ENCODE peak calls at places on chromosomes 6 and 20, in six cellular contexts. T is upper lobe of right lung, X is brain microvascular endothelial cell, G is GM12865, E is GM06990, N is colonic mucosa. Q is an unnamed sample.

GRCh38 chr6:125637207-125637606 is 112.2 kb upstream of the HEY2 start:
- DNase-seq in E (peak), T (no peak), N (no peak), G (peak), X (no peak), Q (no peak)

GRCh38 chr6:47345761-47346160 is 36.1 kb upstream of the TNFRSF21 start:
- DNase-seq in G (no peak), N (peak), E (no peak), X (no peak), T (no peak), Q (no peak)

GRCh38 chr6:129501401-129502051 is 208.5 kb downstream of the ARHGAP18 start:
- DNase-seq in E (no peak), X (peak), G (no peak), T (peak), N (no peak), Q (no peak)

GRCh38 chr20:20404546-20405092 is 36.7 kb downstream of the INSM1 start:
- DNase-seq in X (no peak), E (no peak), N (no peak), T (no peak), G (no peak), Q (no peak)

GRCh38 chr6:53359843-53360834 is 11.4 kb upstream of the ELOVL5 start:
- DNase-seq in N (no peak), E (no peak), T (no peak), X (peak), G (peak), Q (no peak)

GRCh38 chr20:57980526-57980925 is 247.9 kb downstream of the ANKRD60 start:
- DNase-seq in G (no peak), T (no peak), X (no peak), E (no peak), N (no peak), Q (no peak)

GRCh38 chr6:2760882-2761842 is 4.0 kb upstream of the WRNIP1 start:
- DNase-seq in N (no peak), E (no peak), X (no peak), T (no peak), G (peak), Q (no peak)

GRCh38 chr6:127475135-127475822 is 16.1 kb upstream of the KIAA0408 start:
- DNase-seq in G (peak), N (no peak), T (no peak), E (peak), X (no peak), Q (no peak)

GRCh38 chr6:129351807-129352206 is 358.2 kb downstream of the ARHGAP18 start:
- DNase-seq in N (no peak), G (no peak), X (no peak), T (no peak), E (no peak), Q (no peak)

GRCh38 chr6:152984387-152984872 is 1.6 kb upstream of the FBXO5 start:
- DNase-seq in T (no peak), X (no peak), E (peak), G (peak), N (no peak), Q (peak)

GRCh38 chr6:169230923-169231789 is 22.5 kb downstream of the THBS2 start:
- DNase-seq in E (no peak), T (no peak), G (no peak), N (peak), X (no peak), Q (no peak)

GRCh38 chr6:147648936-147649335 is 140.4 kb downstream of the SAMD5 start:
- DNase-seq in N (no peak), X (no peak), G (no peak), E (no peak), T (no peak), Q (no peak)

GRCh38 chr6:64590965-64591364 is 955.4 kb downstream of the PHF3 start:
- DNase-seq in X (no peak), T (no peak), E (no peak), G (no peak), N (no peak), Q (no peak)

GRCh38 chr6:36986704-36987047 is 680 bp upstream of the MTCH1 start:
- DNase-seq in T (no peak), X (no peak), N (no peak), E (no peak), G (no peak), Q (no peak)

GRCh38 chr20:47055699-47056369 is 161.2 kb downstream of the EYA2 start:
- DNase-seq in N (peak), T (no peak), X (no peak), E (no peak), G (no peak), Q (no peak)

GRCh38 chr6:136066005-136066404 is 184.1 kb downstream of the MTFR2 start:
- DNase-seq in X (no peak), N (no peak), E (no peak), G (no peak), T (no peak), Q (no peak)

GRCh38 chr20:46220808-46221207 is 87.5 kb downstream of the CDH22 start:
- DNase-seq in X (no peak), E (no peak), G (no peak), N (no peak), T (no peak), Q (no peak)

GRCh38 chr20:48645666-48646065 is 182.1 kb downstream of the PREX1 start:
- DNase-seq in G (no peak), T (no peak), N (no peak), X (no peak), E (no peak), Q (no peak)

GRCh38 chr20:8389381-8390368 is 257.6 kb downstream of the PLCB1 start:
- DNase-seq in T (no peak), G (peak), N (no peak), E (no peak), X (no peak), Q (no peak)

GRCh38 chr20:60063739-60064138 is 105.5 kb downstream of the CDH26 start:
- DNase-seq in E (no peak), X (no peak), N (no peak), G (no peak), T (no peak), Q (no peak)

GRCh38 chr20:1757072-1757471 is 99.5 kb upstream of the SIRPG start:
- DNase-seq in G (no peak), N (no peak), X (no peak), T (no peak), E (no peak), Q (no peak)

GRCh38 chr6:30743099-30744053 is 889 bp upstream of the FLOT1 start:
- DNase-seq in E (peak), G (peak), N (peak), T (peak), X (no peak), Q (no peak)

GRCh38 chr20:46023999-46024398 is 5.0 kb upstream of the SLC12A5 start:
- DNase-seq in T (no peak), G (no peak), X (no peak), N (no peak), E (no peak), Q (no peak)

GRCh38 chr6:11969092-11969491 is 43.0 kb upstream of the HIVEP1 start:
- DNase-seq in E (no peak), N (no peak), X (peak), G (no peak), T (no peak), Q (no peak)
- H3K4me3 ChIP-seq in E (no peak), N (no peak), X (no peak), G (no peak), T (no peak), Q (no peak)

GRCh38 chr20:50308513-50309279 is 118.1 kb downstream of the CEBPB start:
- DNase-seq in N (peak), T (peak), G (no peak), E (no peak), X (peak), Q (no peak)
- TF ChIP-seq CTCF in N (no peak), T (peak), G (no peak), E (no peak), X (peak), Q (no peak)

GRCh38 chr6:5866547-5867051 is 140.1 kb downstream of the NRN1 start:
- DNase-seq in E (no peak), G (no peak), X (peak), N (no peak), T (no peak), Q (no peak)
- H3K4me3 ChIP-seq in E (no peak), G (no peak), X (peak), N (peak), T (peak), Q (no peak)

DNA sequence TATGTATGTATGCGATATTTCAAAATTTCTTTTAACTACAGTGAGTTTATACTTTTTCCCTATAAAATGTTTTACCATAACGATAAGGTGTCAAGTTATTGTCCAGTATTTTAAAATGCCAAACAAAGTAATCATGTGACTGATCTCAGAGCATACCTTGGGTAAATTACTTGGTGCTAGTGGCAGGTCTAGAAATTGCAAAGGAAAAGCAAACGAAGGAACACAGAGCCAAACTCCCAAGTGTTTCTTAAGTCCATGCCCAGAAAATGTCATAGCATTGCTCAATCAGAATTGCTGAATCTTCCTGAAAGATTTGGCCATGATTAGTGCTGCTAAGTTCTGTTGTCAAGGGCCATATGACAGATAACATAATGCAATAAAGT is 77.5 kb downstream of the CAP2 start:
- DNase-seq in X (no peak), E (no peak), G (no peak), N (no peak), T (no peak), Q (no peak)
- TF ChIP-seq CTCF in X (no peak), E (no peak), G (no peak), N (no peak), T (peak), Q (no peak)

GRCh38 chr6:6688951-6689350 is 100.4 kb downstream of the LY86 start:
- DNase-seq in G (no peak), E (no peak), X (no peak), N (no peak), T (no peak), Q (no peak)

GRCh38 chr6:6686176-6686575 is 97.7 kb downstream of the LY86 start:
- DNase-seq in X (no peak), G (no peak), T (no peak), N (no peak), E (no peak), Q (no peak)

GRCh38 chr6:6688283-6688682 is 99.8 kb downstream of the LY86 start:
- DNase-seq in G (peak), E (no peak), X (no peak), N (no peak), T (no peak), Q (no peak)

GRCh38 chr6:6685249-6685667 is 96.7 kb downstream of the LY86 start:
- DNase-seq in N (no peak), X (no peak), T (no peak), E (no peak), G (peak), Q (no peak)

GRCh38 chr6:6686748-6687601 is 98.5 kb downstream of the LY86 start:
- DNase-seq in G (no peak), X (peak), T (peak), N (peak), E (no peak), Q (no peak)
- H3K4me3 ChIP-seq in G (no peak), X (peak), T (peak), N (peak), E (no peak), Q (no peak)

GRCh38 chr6:161429921-161430490 is 156.1 kb upstream of the AGPAT4 start:
- DNase-seq in G (no peak), N (no peak), X (no peak), T (no peak), E (no peak), Q (no peak)
- TF ChIP-seq CTCF in G (peak), N (no peak), X (peak), T (peak), E (peak), Q (no peak)

DNA sequence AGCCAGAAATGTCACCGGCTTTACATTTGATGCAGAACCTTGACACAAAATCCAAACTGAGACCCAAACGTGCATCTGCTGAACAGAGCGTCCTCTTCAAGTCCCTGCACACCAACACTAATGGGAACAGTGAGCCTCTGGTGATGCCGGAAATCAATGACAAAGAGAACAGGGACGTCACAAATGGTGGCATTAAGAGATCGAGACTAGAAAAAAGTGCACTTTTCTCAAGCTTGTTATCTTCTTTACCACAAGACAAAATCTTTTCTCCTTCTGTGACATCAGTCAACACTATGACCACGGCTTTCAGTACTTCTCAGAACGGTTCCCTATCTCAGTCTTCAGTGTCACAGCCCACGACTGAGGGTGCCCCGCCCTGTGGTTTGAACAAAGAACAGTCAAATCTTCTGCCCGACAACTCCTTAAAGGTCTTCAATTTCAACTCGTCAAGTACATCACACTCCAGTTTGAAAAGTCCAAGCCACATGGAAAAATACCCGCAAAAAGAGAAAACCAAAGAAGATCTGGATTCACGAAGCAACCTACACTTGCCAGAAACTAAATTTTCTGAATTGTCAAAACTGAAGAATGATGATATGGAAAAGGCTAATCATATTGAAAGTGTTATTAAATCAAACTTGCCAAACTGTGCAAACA is 108.5 kb downstream of the RTN4IP1 start:
- DNase-seq in G (peak), E (peak), T (peak), X (no peak), N (peak), Q (peak)
- H3K4me3 ChIP-seq in G (peak), E (peak), T (peak), X (no peak), N (no peak), Q (peak)

DNA sequence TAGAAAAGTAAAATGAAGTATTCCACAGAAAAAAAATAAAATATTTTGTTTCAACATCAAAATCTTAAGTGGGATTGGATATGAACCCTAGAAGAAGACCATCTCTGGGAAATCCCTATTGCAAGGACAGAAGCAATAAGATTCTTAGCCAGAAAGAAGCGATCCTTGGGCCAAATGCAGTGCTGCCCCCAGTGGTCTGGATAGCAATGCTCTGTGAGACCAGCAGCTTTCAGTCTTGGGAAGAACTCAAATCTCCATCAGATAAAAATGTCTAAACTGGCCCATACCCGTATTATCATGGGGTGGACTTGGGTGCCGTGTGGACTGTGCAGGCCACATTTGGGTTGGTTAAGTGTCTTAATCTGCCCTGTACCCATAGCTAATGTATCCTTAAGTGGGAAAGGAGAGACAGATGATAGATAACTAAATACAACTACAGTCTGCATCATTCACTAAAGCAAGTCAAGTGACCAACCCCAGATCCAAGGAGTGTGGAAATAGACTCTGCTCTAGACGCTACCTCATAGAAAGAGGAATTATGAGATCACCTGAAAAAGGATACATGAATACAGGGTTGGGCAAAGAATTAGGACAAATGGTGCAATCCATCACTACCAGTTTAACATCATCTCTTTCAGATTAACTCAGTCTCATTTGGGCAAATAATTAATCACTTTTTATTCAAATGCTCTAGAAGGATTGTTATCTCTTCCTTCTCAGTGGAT is 38.9 kb upstream of the SNAP25 start:
- DNase-seq in E (no peak), X (peak), N (no peak), G (no peak), T (no peak), Q (no peak)
- TF ChIP-seq CTCF in E (peak), X (peak), N (no peak), G (peak), T (peak), Q (peak)

DNA sequence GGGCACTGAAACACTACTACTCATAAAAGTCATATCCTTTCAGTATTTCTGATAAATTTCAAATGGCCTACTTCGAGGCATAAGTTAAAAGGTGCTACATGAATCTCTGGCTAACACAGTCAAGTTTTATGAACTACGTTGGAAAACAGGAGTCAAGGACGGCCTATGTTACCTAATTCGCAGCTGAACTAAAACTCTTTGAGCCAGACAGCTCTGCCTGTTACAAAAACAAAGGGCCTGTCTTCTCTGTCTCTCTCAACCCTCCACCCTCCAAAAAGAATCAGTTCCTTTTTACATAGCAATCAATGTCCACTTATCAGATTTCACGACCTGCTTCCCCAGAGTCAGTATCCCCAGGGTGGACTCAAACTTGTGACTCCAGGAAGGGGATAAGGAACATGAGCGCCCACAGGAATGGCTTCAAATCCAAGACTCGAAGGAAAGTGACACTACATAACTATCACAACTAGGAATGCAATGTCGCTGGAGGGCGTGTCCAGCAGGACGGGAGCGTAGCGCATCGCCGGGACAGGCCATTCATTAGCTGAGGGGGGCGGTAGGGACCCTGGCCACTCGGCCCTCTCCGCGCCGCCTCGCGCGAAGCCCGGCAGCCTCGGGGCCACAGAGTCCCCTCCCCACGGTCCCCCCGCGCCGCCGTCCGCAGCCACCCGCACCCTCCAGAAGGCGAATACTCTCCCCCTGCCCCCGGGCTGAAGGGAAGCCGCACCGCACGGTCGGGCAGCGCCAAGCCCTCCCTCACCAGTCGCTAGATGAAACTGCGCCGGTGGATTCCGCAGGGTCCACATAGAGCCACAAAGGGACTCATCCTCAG is 526 bp downstream of the IBTK start:
- DNase-seq in E (no peak), N (peak), X (peak), T (no peak), G (peak), Q (no peak)
- H3K4me3 ChIP-seq in E (peak), N (peak), X (peak), T (peak), G (peak), Q (peak)

DNA sequence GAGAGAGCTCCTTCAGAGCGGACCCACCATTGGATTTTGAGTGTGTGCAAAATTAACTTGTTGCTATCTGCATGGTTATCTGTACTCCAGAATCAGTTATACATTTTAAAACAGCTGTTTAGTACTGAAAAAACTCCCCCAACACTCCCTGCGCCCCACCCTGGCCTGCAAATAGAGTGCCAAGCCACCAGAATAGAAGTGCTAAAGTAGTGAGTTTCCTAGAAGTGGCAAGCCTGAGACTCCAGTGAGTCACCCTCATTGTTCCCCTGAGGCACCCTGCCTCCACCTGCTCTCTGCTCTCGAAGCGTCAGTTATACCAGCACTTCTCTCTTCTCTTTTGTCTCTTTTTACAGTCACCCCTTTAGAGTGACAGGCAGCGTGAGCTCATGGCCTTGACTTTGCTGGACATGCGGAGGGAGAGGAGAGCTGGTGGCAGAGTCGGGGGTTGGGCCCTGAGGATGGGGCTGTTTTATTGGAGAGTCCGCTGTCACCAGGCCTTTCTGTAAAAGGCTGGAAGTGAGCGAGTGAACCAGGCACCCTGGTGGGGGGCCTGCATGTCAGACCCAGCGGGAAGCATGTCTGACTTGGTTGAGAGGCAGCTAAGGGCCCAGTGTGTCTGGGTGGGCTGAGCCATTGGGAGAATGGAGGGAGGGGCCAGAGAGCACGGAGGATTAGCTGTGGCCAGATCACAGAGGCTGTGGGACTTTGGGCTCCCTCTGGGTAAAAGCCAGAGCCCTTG is 10.4 kb downstream of the IGF2R start:
- DNase-seq in N (peak), E (peak), T (no peak), G (peak), X (peak), Q (no peak)
- TF ChIP-seq CTCF in N (no peak), E (no peak), T (no peak), G (no peak), X (no peak), Q (no peak)

Q was measured in GM12864.